ENCODE peak calls at places on chromosome 14, in eight cellular contexts. Z is foreskin fibroblast, B is IMR-90, I is HAP-1, U is lower leg skin, O is heart right ventricle, A is GM06990, F is A549. R is an unnamed sample.

GRCh38 chr14:99537399-99537798 is 56.2 kb downstream of the CCNK start:
- DNase-seq in Z (peak), B (peak), I (no peak), U (no peak), O (peak), A (no peak), F (peak), R (peak)

GRCh38 chr14:93962701-93963601 is 13.4 kb downstream of the ASB2 start:
- DNase-seq in Z (no peak), B (peak), I (no peak), U (no peak), O (no peak), A (peak), F (no peak), R (peak)

GRCh38 chr14:31937730-31938346 is 139.3 kb upstream of the ARHGAP5 start:
- DNase-seq in Z (peak), B (peak), I (no peak), U (peak), O (peak), A (peak), F (peak), R (peak)

GRCh38 chr14:52923902-52924575 is 26.8 kb downstream of the FERMT2 start:
- DNase-seq in Z (no peak), B (no peak), I (no peak), U (no peak), O (no peak), A (peak), F (no peak), R (no peak)

GRCh38 chr14:29521526-29522137 is 406.0 kb downstream of the PRKD1 start:
- DNase-seq in Z (peak), B (peak), I (peak), U (no peak), O (no peak), A (no peak), F (no peak), R (peak)

GRCh38 chr14:99316281-99317163 is 44.5 kb upstream of the BCL11B start:
- DNase-seq in Z (no peak), B (no peak), I (no peak), U (no peak), O (no peak), A (no peak), F (peak), R (no peak)

GRCh38 chr14:91728616-91729183 is 3.2 kb downstream of the CATSPERB start:
- DNase-seq in Z (peak), B (no peak), I (no peak), U (no peak), O (no peak), A (no peak), F (no peak), R (no peak)

GRCh38 chr14:100117647-100118376 is 41.6 kb downstream of the DEGS2 start:
- DNase-seq in Z (no peak), B (no peak), I (no peak), U (no peak), O (no peak), A (no peak), F (no peak), R (no peak)

GRCh38 chr14:91111443-91111842 is 2.4 kb upstream of the DGLUCY start:
- DNase-seq in Z (no peak), B (no peak), I (no peak), U (no peak), O (no peak), A (no peak), F (no peak), R (peak)

GRCh38 chr14:69726761-69727511 is 40.0 kb upstream of the SRSF5 start:
- DNase-seq in Z (peak), B (peak), I (peak), U (peak), O (peak), A (peak), F (peak), R (peak)

GRCh38 chr14:88013750-88014349 is 8.9 kb downstream of the GPR65 start:
- DNase-seq in Z (peak), B (peak), I (peak), U (peak), O (peak), A (no peak), F (peak), R (peak)

GRCh38 chr14:90397401-90398314 is 829 bp downstream of the CALM1 start:
- DNase-seq in Z (peak), B (peak), I (peak), U (peak), O (peak), A (peak), F (peak), R (no peak)

GRCh38 chr14:89508863-89509262 is 91.8 kb upstream of the FOXN3 start:
- DNase-seq in Z (no peak), B (no peak), I (no peak), U (no peak), O (no peak), A (no peak), F (no peak), R (no peak)

GRCh38 chr14:68144051-68144681 is 324.6 kb downstream of the RAD51B start:
- DNase-seq in Z (peak), B (peak), I (no peak), U (peak), O (peak), A (no peak), F (no peak), R (no peak)

GRCh38 chr14:71395151-71395604 is 487.9 kb downstream of the PCNX1 start:
- DNase-seq in Z (peak), B (no peak), I (no peak), U (no peak), O (no peak), A (no peak), F (no peak), R (peak)

GRCh38 chr14:20855652-20856291 is 35.4 kb upstream of the RNASE3 start:
- DNase-seq in Z (peak), B (peak), I (peak), U (peak), O (peak), A (peak), F (peak), R (peak)

GRCh38 chr14:69711065-69711464 is 55.9 kb upstream of the SRSF5 start:
- DNase-seq in Z (peak), B (peak), I (peak), U (no peak), O (peak), A (no peak), F (no peak), R (no peak)

GRCh38 chr14:26982071-26982470 is 384.2 kb upstream of the NOVA1 start:
- DNase-seq in Z (no peak), B (no peak), I (no peak), U (no peak), O (no peak), A (no peak), F (no peak), R (no peak)

GRCh38 chr14:95495538-95496025 is 20.9 kb downstream of the SYNE3 start:
- DNase-seq in Z (no peak), B (no peak), I (no peak), U (no peak), O (no peak), A (peak), F (no peak), R (peak)

GRCh38 chr14:37599527-37600368 is 4.3 kb downstream of the TTC6 start:
- DNase-seq in Z (no peak), B (no peak), I (peak), U (no peak), O (no peak), A (no peak), F (no peak), R (peak)

GRCh38 chr14:73162271-73162670 is 26.0 kb downstream of the PSEN1 start:
- DNase-seq in Z (no peak), B (no peak), I (no peak), U (no peak), O (no peak), A (no peak), F (no peak), R (no peak)

DNA sequence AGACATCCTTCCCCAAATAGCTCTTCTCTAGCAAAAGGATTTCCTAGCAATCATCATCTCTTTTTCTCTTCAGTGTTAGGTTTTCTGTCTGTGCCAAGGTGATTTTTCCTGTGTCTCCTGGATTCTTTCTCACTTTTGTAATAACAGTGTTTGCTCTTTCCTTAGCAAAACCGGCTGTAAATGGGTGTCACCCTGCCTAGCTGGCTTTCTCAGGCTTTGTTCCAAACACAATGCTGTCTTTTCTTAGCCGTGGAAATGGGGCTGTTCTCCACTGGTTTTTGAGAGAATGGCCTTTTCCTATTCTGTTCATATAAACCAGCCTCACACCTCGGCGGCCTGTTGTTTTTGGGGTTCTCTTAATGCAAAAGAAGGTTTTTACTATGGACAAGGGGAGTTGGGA is 21.9 kb downstream of the JDP2 start:
- DNase-seq in Z (peak), B (no peak), I (no peak), U (no peak), O (no peak), A (no peak), F (no peak), R (no peak)
- H3K4me3 ChIP-seq in Z (no peak), B (no peak), I (no peak), U (no peak), O (no peak), A (no peak), F (no peak), R (no peak)

DNA sequence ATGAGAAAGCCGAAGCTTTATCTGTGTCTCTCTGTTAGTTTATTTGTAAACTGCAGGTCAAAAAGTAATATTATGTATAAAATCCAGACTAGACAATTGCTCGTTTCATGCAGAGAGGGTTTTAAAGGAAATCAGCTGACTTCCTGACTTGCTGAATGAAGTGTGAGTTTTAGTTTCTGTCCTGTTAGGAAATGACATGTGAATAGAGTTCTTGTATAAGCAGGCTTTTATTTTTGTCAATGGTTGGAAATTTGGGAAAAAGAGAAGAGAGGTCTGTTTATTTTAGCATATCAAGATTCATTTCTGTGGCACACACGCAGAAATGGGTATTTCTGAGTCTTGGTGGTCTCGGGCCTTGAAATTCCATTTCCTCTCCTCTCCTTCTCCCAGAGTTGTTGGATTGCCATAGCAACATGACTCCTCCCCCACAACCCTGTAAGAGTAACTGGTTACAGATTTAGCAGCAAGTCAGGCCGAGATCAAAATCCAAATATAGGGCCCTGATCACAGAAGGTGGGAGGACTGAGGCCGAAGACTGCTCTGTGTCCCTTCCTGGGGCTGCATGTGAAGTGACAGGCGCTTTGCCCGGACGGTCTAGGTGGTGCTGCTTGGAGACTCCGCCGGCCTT is 60.9 kb downstream of the SAMD4A start:
- DNase-seq in Z (peak), B (peak), I (no peak), U (no peak), O (peak), A (peak), F (no peak), R (no peak)
- H3K4me3 ChIP-seq in Z (peak), B (no peak), I (no peak), U (no peak), O (peak), A (no peak), F (no peak), R (no peak)

GRCh38 chr14:54486685-54487084 is 2.1 kb downstream of the GMFB start:
- DNase-seq in Z (no peak), B (no peak), I (no peak), U (no peak), O (no peak), A (no peak), F (no peak), R (peak)
- H3K4me3 ChIP-seq in Z (no peak), B (no peak), I (no peak), U (no peak), O (no peak), A (no peak), F (no peak), R (no peak)

GRCh38 chr14:22626590-22626989 is 17.6 kb downstream of the OR6J1 start:
- DNase-seq in Z (no peak), B (no peak), I (no peak), U (no peak), O (no peak), A (no peak), F (no peak), R (no peak)

GRCh38 chr14:22622220-22622619 is 21.9 kb downstream of the OR6J1 start:
- DNase-seq in Z (peak), B (peak), I (no peak), U (no peak), O (no peak), A (no peak), F (no peak), R (no peak)

GRCh38 chr14:22627506-22628263 is 16.5 kb downstream of the OR6J1 start:
- DNase-seq in Z (no peak), B (no peak), I (no peak), U (no peak), O (no peak), A (no peak), F (no peak), R (no peak)

DNA sequence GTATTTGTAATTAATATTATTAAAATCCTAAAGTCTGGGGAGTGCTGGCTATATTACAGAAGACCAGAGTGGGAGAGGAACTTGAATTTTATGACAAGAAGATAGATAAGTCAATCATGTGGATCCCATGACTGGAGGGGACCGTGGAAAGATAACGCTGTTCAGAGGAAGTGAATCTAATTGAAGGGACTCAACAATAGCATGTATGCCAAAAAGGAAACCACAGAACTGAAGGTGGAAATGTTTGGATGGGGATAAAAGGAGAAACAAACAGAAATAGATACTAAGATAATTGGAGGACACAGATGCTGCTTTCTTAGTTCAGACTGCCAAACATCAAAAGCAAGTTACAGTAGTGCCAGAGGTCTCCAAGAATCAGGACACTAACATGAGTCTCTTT is 21.1 kb downstream of the OR6J1 start:
- DNase-seq in Z (no peak), B (no peak), I (no peak), U (no peak), O (no peak), A (no peak), F (no peak), R (no peak)
- H3K4me3 ChIP-seq in Z (no peak), B (no peak), I (no peak), U (no peak), O (no peak), A (no peak), F (no peak), R (no peak)

R was measured in bronchial epithelial cell.